ENCODE peak calls at places on chromosomes 4 and X, in eight cellular contexts. One of them, this sample, is unnamed.

GRCh38 chr4:15651682-15652081 is 3.5 kb downstream of the FBXL5 start:
- DNase-seq in thoracic aorta: no peak
- DNase-seq in NCI-H774: no peak
- DNase-seq in left cardiac atrium: no peak
- DNase-seq in GM10248: no peak
- DNase-seq in AG04449: no peak
- DNase-seq in D341Med: no peak
- DNase-seq in Caki2: no peak
- DNase-seq in this sample: no peak

GRCh38 chr4:32025840-32026459 is 1305.8 kb downstream of the PCDH7 start:
- DNase-seq in thoracic aorta: no peak
- DNase-seq in NCI-H774: no peak
- DNase-seq in left cardiac atrium: no peak
- DNase-seq in GM10248: no peak
- DNase-seq in AG04449: no peak
- DNase-seq in D341Med: no peak
- DNase-seq in Caki2: peak
- DNase-seq in this sample: no peak

GRCh38 chrX:115939636-115940160 is 230.8 kb upstream of the AGTR2 start:
- DNase-seq in thoracic aorta: no peak
- DNase-seq in NCI-H774: no peak
- DNase-seq in left cardiac atrium: no peak
- DNase-seq in GM10248: no peak
- DNase-seq in AG04449: no peak
- DNase-seq in D341Med: no peak
- DNase-seq in Caki2: peak
- DNase-seq in this sample: no peak

GRCh38 chrX:139933904-139934303 is 1.1 kb upstream of the ATP11C start:
- DNase-seq in thoracic aorta: no peak
- DNase-seq in NCI-H774: no peak
- DNase-seq in left cardiac atrium: no peak
- DNase-seq in GM10248: no peak
- DNase-seq in AG04449: no peak
- DNase-seq in D341Med: no peak
- DNase-seq in Caki2: no peak
- DNase-seq in this sample: no peak

GRCh38 chr4:184328022-184328736 is 110.5 kb upstream of the ENPP6 start:
- DNase-seq in thoracic aorta: no peak
- DNase-seq in NCI-H774: no peak
- DNase-seq in left cardiac atrium: no peak
- DNase-seq in GM10248: peak
- DNase-seq in AG04449: no peak
- DNase-seq in D341Med: no peak
- DNase-seq in Caki2: peak
- DNase-seq in this sample: no peak

GRCh38 chr4:1753692-1754311 is 32.5 kb downstream of the TACC3 start:
- DNase-seq in thoracic aorta: no peak
- DNase-seq in NCI-H774: no peak
- DNase-seq in left cardiac atrium: no peak
- DNase-seq in GM10248: no peak
- DNase-seq in AG04449: no peak
- DNase-seq in D341Med: no peak
- DNase-seq in Caki2: no peak
- DNase-seq in this sample: no peak

GRCh38 chrX:130878350-130879341 is 24.4 kb downstream of the ENOX2 start:
- DNase-seq in thoracic aorta: no peak
- DNase-seq in NCI-H774: no peak
- DNase-seq in left cardiac atrium: peak
- DNase-seq in GM10248: no peak
- DNase-seq in AG04449: peak
- DNase-seq in D341Med: no peak
- DNase-seq in Caki2: peak
- DNase-seq in this sample: no peak

GRCh38 chr4:151446208-151446607 is 37.2 kb downstream of the FHIP1A start:
- DNase-seq in thoracic aorta: no peak
- DNase-seq in NCI-H774: no peak
- DNase-seq in left cardiac atrium: no peak
- DNase-seq in GM10248: no peak
- DNase-seq in AG04449: no peak
- DNase-seq in D341Med: no peak
- DNase-seq in Caki2: no peak
- DNase-seq in this sample: no peak

GRCh38 chr4:153197301-153197700 is 6.9 kb upstream of the TRIM2 start:
- DNase-seq in thoracic aorta: no peak
- DNase-seq in NCI-H774: no peak
- DNase-seq in left cardiac atrium: no peak
- DNase-seq in GM10248: no peak
- DNase-seq in AG04449: no peak
- DNase-seq in D341Med: no peak
- DNase-seq in Caki2: no peak
- DNase-seq in this sample: no peak

GRCh38 chr4:176443646-176444409 is 124.1 kb downstream of the SPCS3 start:
- DNase-seq in thoracic aorta: no peak
- DNase-seq in NCI-H774: no peak
- DNase-seq in left cardiac atrium: no peak
- DNase-seq in GM10248: no peak
- DNase-seq in AG04449: no peak
- DNase-seq in D341Med: no peak
- DNase-seq in Caki2: peak
- DNase-seq in this sample: no peak

GRCh38 chr4:88240297-88240714 is 44.1 kb downstream of the PPM1K start:
- DNase-seq in thoracic aorta: no peak
- DNase-seq in NCI-H774: no peak
- DNase-seq in left cardiac atrium: peak
- DNase-seq in GM10248: no peak
- DNase-seq in AG04449: no peak
- DNase-seq in D341Med: no peak
- DNase-seq in Caki2: no peak
- DNase-seq in this sample: no peak

GRCh38 chr4:173748353-173748752 is 218.3 kb upstream of the HAND2 start:
- DNase-seq in thoracic aorta: no peak
- DNase-seq in NCI-H774: no peak
- DNase-seq in left cardiac atrium: no peak
- DNase-seq in GM10248: no peak
- DNase-seq in AG04449: no peak
- DNase-seq in D341Med: no peak
- DNase-seq in Caki2: no peak
- DNase-seq in this sample: no peak

GRCh38 chr4:147492761-147493160 is 11.9 kb downstream of the EDNRA start:
- DNase-seq in thoracic aorta: no peak
- DNase-seq in NCI-H774: no peak
- DNase-seq in left cardiac atrium: peak
- DNase-seq in GM10248: no peak
- DNase-seq in AG04449: peak
- DNase-seq in D341Med: no peak
- DNase-seq in Caki2: no peak
- DNase-seq in this sample: no peak

GRCh38 chr4:175891863-175892262 is 79.8 kb upstream of the GPM6A start:
- DNase-seq in thoracic aorta: no peak
- DNase-seq in NCI-H774: peak
- DNase-seq in left cardiac atrium: no peak
- DNase-seq in GM10248: peak
- DNase-seq in AG04449: no peak
- DNase-seq in D341Med: peak
- DNase-seq in Caki2: peak
- DNase-seq in this sample: no peak

GRCh38 chrX:134476284-134476683 is 16.3 kb downstream of the HPRT1 start:
- DNase-seq in thoracic aorta: no peak
- DNase-seq in NCI-H774: no peak
- DNase-seq in left cardiac atrium: no peak
- DNase-seq in GM10248: no peak
- DNase-seq in AG04449: no peak
- DNase-seq in D341Med: no peak
- DNase-seq in Caki2: no peak
- DNase-seq in this sample: no peak